ENCODE peak calls at places on chromosomes 16 and 17, in four cellular contexts. One of them, this sample, is unnamed.

GRCh38 chr17:79748296-79749099 is 17.8 kb downstream of the ENPP7 start:
- DNase-seq in uterus: no peak
- DNase-seq in cardiac muscle cell: no peak
- DNase-seq in psoas muscle: no peak
- DNase-seq in this sample: no peak

GRCh38 chr16:28324235-28324886 is 32.0 kb downstream of the SBK1 start:
- DNase-seq in uterus: no peak
- DNase-seq in cardiac muscle cell: no peak
- DNase-seq in psoas muscle: no peak
- DNase-seq in this sample: no peak

GRCh38 chr17:4163951-4164350 is 21.0 kb downstream of the CYB5D2 start:
- DNase-seq in uterus: no peak
- DNase-seq in cardiac muscle cell: peak
- DNase-seq in psoas muscle: no peak
- DNase-seq in this sample: no peak

GRCh38 chr17:82949361-82949760 is 109.5 kb upstream of the ZNF750 start:
- DNase-seq in uterus: no peak
- DNase-seq in cardiac muscle cell: no peak
- DNase-seq in psoas muscle: peak
- DNase-seq in this sample: no peak

GRCh38 chr16:75477680-75478473 is 13.4 kb upstream of the TMEM170A start:
- DNase-seq in uterus: no peak
- DNase-seq in cardiac muscle cell: no peak
- DNase-seq in psoas muscle: no peak
- DNase-seq in this sample: no peak

GRCh38 chr17:39199673-39199985 is 454 bp upstream of the RPL19 start:
- DNase-seq in uterus: no peak
- DNase-seq in cardiac muscle cell: no peak
- DNase-seq in psoas muscle: no peak
- DNase-seq in this sample: no peak

GRCh38 chr17:6936370-6937028 is 59.4 kb upstream of the ALOX12 start:
- DNase-seq in uterus: peak
- DNase-seq in cardiac muscle cell: peak
- DNase-seq in psoas muscle: no peak
- DNase-seq in this sample: no peak

GRCh38 chr17:8121531-8122390 is 2.1 kb downstream of the HES7 start:
- DNase-seq in uterus: peak
- DNase-seq in cardiac muscle cell: peak
- DNase-seq in psoas muscle: peak
- DNase-seq in this sample: no peak

GRCh38 chr17:55601874-55602364 is 90.7 kb upstream of the SMIM36 start:
- DNase-seq in uterus: no peak
- DNase-seq in cardiac muscle cell: peak
- DNase-seq in psoas muscle: no peak
- DNase-seq in this sample: no peak

GRCh38 chr17:79922798-79923197 is 83.6 kb upstream of the CBX4 start:
- DNase-seq in uterus: no peak
- DNase-seq in cardiac muscle cell: no peak
- DNase-seq in psoas muscle: no peak
- DNase-seq in this sample: no peak

GRCh38 chr16:64172652-64173051 is 949.2 kb downstream of the CDH11 start:
- DNase-seq in uterus: no peak
- DNase-seq in cardiac muscle cell: no peak
- DNase-seq in psoas muscle: no peak
- DNase-seq in this sample: no peak

GRCh38 chr16:78200623-78201096 is 101.2 kb downstream of the WWOX start:
- DNase-seq in uterus: no peak
- DNase-seq in cardiac muscle cell: no peak
- DNase-seq in psoas muscle: no peak
- DNase-seq in this sample: no peak

GRCh38 chr16:24491721-24492120 is 47.6 kb upstream of the RBBP6 start:
- DNase-seq in uterus: no peak
- DNase-seq in cardiac muscle cell: no peak
- DNase-seq in psoas muscle: no peak
- DNase-seq in this sample: no peak

GRCh38 chr16:5633845-5634440 is 536.3 kb upstream of the EEF2KMT start:
- DNase-seq in uterus: no peak
- DNase-seq in cardiac muscle cell: peak
- DNase-seq in psoas muscle: no peak
- DNase-seq in this sample: no peak

GRCh38 chr17:44776628-44777393 is 18.0 kb downstream of the ADAM11 start:
- DNase-seq in uterus: no peak
- DNase-seq in cardiac muscle cell: no peak
- DNase-seq in psoas muscle: no peak
- DNase-seq in this sample: no peak

GRCh38 chr17:378068-378467 is 25.5 kb upstream of the RPH3AL start:
- DNase-seq in uterus: no peak
- DNase-seq in cardiac muscle cell: no peak
- DNase-seq in psoas muscle: no peak
- DNase-seq in this sample: no peak

GRCh38 chr17:72267601-72268000 is 146.8 kb downstream of the SOX9 start:
- DNase-seq in uterus: no peak
- DNase-seq in cardiac muscle cell: no peak
- DNase-seq in psoas muscle: no peak
- DNase-seq in this sample: no peak

GRCh38 chr17:41307647-41308046 is 1.5 kb downstream of the KRTAP16-1 start:
- DNase-seq in uterus: no peak
- DNase-seq in cardiac muscle cell: no peak
- DNase-seq in psoas muscle: no peak
- DNase-seq in this sample: no peak

GRCh38 chr16:21673469-21673868 is 9.7 kb downstream of the OTOA start:
- DNase-seq in uterus: no peak
- DNase-seq in cardiac muscle cell: no peak
- DNase-seq in psoas muscle: no peak
- DNase-seq in this sample: no peak

GRCh38 chr16:86579268-86580062 is 1.1 kb downstream of the FOXL1 start:
- DNase-seq in uterus: no peak
- DNase-seq in cardiac muscle cell: peak
- DNase-seq in psoas muscle: no peak
- DNase-seq in this sample: no peak

GRCh38 chr17:1228752-1229353 is 41.4 kb upstream of the BHLHA9 start:
- DNase-seq in uterus: no peak
- DNase-seq in cardiac muscle cell: no peak
- DNase-seq in psoas muscle: no peak
- DNase-seq in this sample: no peak

GRCh38 chr17:39894681-39895376 is 23.6 kb downstream of the GSDMB start:
- DNase-seq in uterus: no peak
- DNase-seq in cardiac muscle cell: no peak
- DNase-seq in psoas muscle: no peak
- DNase-seq in this sample: no peak

GRCh38 chr16:53129281-53130192 is 74.7 kb downstream of the CHD9 start:
- DNase-seq in uterus: no peak
- DNase-seq in cardiac muscle cell: peak
- DNase-seq in psoas muscle: no peak
- DNase-seq in this sample: no peak

GRCh38 chr17:41710472-41711090 is 1.6 kb upstream of the GAST start:
- DNase-seq in uterus: no peak
- DNase-seq in cardiac muscle cell: peak
- DNase-seq in psoas muscle: no peak
- DNase-seq in this sample: no peak

GRCh38 chr17:43820759-43821158 is 12.2 kb downstream of the MPP3 start:
- DNase-seq in uterus: no peak
- DNase-seq in cardiac muscle cell: no peak
- DNase-seq in psoas muscle: no peak
- DNase-seq in this sample: no peak

GRCh38 chr16:58629681-58630640 is at the start of gene CNOT1:
- DNase-seq in uterus: peak
- DNase-seq in cardiac muscle cell: peak
- DNase-seq in psoas muscle: peak
- DNase-seq in this sample: peak

GRCh38 chr17:79562806-79563141 is 48.1 kb downstream of the RBFOX3 start:
- DNase-seq in uterus: no peak
- DNase-seq in cardiac muscle cell: no peak
- DNase-seq in psoas muscle: no peak
- DNase-seq in this sample: no peak

GRCh38 chr17:82217530-82218204 is 5.0 kb upstream of the CCDC57 start:
- DNase-seq in uterus: no peak
- DNase-seq in cardiac muscle cell: peak
- DNase-seq in psoas muscle: peak
- DNase-seq in this sample: no peak

GRCh38 chr16:47565454-47565853 is 104.3 kb downstream of the PHKB start:
- DNase-seq in uterus: no peak
- DNase-seq in cardiac muscle cell: peak
- DNase-seq in psoas muscle: peak
- DNase-seq in this sample: peak

GRCh38 chr16:56683424-56684162 is 1.3 kb downstream of the MT1X start:
- DNase-seq in uterus: no peak
- DNase-seq in cardiac muscle cell: no peak
- DNase-seq in psoas muscle: no peak
- DNase-seq in this sample: no peak

GRCh38 chr16:81700071-81700779 is 78.9 kb upstream of the PLCG2 start:
- DNase-seq in uterus: no peak
- DNase-seq in cardiac muscle cell: no peak
- DNase-seq in psoas muscle: no peak
- DNase-seq in this sample: no peak

GRCh38 chr17:44222112-44222869 is 2.8 kb upstream of the UBTF start:
- DNase-seq in uterus: peak
- DNase-seq in cardiac muscle cell: peak
- DNase-seq in psoas muscle: peak
- DNase-seq in this sample: peak

GRCh38 chr17:81926451-81927144 is 937 bp downstream of the MAFG start:
- DNase-seq in uterus: peak
- DNase-seq in cardiac muscle cell: peak
- DNase-seq in psoas muscle: peak
- DNase-seq in this sample: peak

GRCh38 chr17:73309727-73310555 is 1.9 kb downstream of the CDC42EP4 start:
- DNase-seq in uterus: no peak
- DNase-seq in cardiac muscle cell: no peak
- DNase-seq in psoas muscle: no peak
- DNase-seq in this sample: no peak

GRCh38 chr16:84537431-84538151 is 33.1 kb upstream of the MEAK7 start:
- DNase-seq in uterus: no peak
- DNase-seq in cardiac muscle cell: peak
- DNase-seq in psoas muscle: no peak
- DNase-seq in this sample: no peak

GRCh38 chr17:67085406-67085805 is 41.1 kb downstream of the CACNG1 start:
- DNase-seq in uterus: no peak
- DNase-seq in cardiac muscle cell: no peak
- DNase-seq in psoas muscle: no peak
- DNase-seq in this sample: no peak

GRCh38 chr17:35051183-35051578 is 12.3 kb downstream of the RFFL start:
- DNase-seq in uterus: no peak
- DNase-seq in cardiac muscle cell: peak
- DNase-seq in psoas muscle: no peak
- DNase-seq in this sample: no peak
- H3K4me3 ChIP-seq in uterus: no peak
- H3K4me3 ChIP-seq in cardiac muscle cell: no peak
- H3K4me3 ChIP-seq in psoas muscle: no peak
- H3K4me3 ChIP-seq in this sample: no peak

DNA sequence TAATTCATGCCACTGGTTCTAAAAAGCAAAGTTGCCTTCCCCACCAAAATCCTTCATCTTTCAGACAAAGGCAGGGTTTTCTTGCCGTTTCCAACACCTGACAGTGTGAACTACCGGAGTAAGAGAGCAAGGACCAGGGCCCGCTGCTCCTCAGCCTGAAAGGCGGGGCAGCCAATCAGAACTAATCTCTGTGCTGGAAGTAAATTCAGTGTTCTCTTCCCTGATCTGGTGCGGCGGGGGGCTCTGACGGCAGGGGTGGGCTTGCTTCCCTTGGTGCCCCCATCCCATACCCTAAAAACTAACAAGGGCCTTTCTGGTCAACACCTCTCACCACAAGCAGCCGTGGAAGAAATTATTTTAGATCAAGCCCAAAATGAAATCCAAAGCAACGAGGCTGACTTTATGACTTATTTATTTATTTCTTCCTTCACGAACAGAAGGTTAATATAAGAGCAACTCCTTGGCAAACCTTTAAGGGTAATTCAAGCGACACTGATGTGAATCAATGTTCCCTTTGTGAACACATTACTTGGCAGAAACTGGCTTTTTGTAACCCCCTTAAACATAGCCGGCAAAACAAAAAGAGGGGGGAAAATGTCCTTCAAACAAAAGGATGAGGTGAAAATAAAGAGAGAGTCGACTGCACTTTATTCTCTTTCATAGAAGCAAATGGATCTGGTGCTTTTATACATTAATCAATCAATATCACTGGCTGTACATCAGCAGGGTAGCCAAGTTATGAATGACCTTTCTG is 189.9 kb downstream of the ZFHX3 start:
- DNase-seq in uterus: no peak
- DNase-seq in cardiac muscle cell: no peak
- DNase-seq in psoas muscle: no peak
- DNase-seq in this sample: no peak
- H3K4me3 ChIP-seq in uterus: no peak
- H3K4me3 ChIP-seq in cardiac muscle cell: no peak
- H3K4me3 ChIP-seq in psoas muscle: no peak
- H3K4me3 ChIP-seq in this sample: no peak

GRCh38 chr16:79571065-79571697 is 29.4 kb downstream of the MAF start:
- DNase-seq in uterus: peak
- DNase-seq in cardiac muscle cell: no peak
- DNase-seq in psoas muscle: no peak
- DNase-seq in this sample: no peak

GRCh38 chr16:79573071-79573470 is 27.5 kb downstream of the MAF start:
- DNase-seq in uterus: no peak
- DNase-seq in cardiac muscle cell: no peak
- DNase-seq in psoas muscle: no peak
- DNase-seq in this sample: no peak

GRCh38 chr16:79573881-79574280 is 26.7 kb downstream of the MAF start:
- DNase-seq in uterus: no peak
- DNase-seq in cardiac muscle cell: no peak
- DNase-seq in psoas muscle: no peak
- DNase-seq in this sample: no peak

DNA sequence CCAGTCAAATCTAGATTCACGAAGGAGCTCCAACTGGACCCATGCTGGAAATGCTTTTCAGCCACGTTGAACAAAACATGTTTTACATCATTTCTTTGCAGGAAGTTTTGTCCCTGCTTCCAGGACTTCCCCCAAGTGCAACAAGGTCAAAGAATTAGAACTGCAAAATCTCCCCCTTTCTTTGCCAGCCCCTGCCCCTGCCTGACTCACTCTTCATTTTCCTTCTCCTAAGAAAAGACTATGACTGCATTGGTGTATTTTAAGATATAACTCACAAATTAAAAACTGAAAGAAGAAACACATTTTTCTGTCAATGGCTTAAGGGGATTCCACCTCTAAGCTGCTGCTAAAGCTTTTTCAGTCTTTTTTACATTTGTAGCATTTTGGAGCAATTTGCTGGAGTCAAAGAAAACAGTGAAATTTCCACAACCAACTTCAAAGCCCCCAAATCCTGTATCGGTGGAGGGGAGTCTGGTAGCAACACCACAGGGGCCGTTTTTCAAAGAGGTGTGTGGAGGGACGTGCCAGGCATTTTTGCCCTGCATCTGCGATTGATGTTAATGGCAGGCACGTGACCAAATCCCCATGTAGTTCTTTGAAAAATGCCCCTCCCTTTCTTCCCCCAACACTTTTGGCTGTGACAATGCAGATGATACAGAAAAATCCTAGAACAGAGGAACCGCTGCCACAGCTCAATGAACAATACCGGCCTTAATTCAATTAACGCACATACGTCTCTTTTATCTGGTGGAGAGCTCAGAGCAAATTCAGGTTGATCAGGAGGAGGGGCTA is 28.6 kb downstream of the MAF start:
- DNase-seq in uterus: no peak
- DNase-seq in cardiac muscle cell: no peak
- DNase-seq in psoas muscle: no peak
- DNase-seq in this sample: no peak
- H3K4me3 ChIP-seq in uterus: peak
- H3K4me3 ChIP-seq in cardiac muscle cell: no peak
- H3K4me3 ChIP-seq in psoas muscle: peak
- H3K4me3 ChIP-seq in this sample: no peak

GRCh38 chr17:63697341-63698286 is 2.3 kb downstream of the LIMD2 start:
- DNase-seq in uterus: no peak
- DNase-seq in cardiac muscle cell: peak
- DNase-seq in psoas muscle: peak
- DNase-seq in this sample: no peak
- H3K4me3 ChIP-seq in uterus: no peak
- H3K4me3 ChIP-seq in cardiac muscle cell: no peak
- H3K4me3 ChIP-seq in psoas muscle: peak
- H3K4me3 ChIP-seq in this sample: no peak

This sample was measured in tibial nerve.